ENCODE peak calls at places on chromosomes 1 and 21, in nine cellular contexts. One of them, this sample, is unnamed.

GRCh38 chr1:12012560-12013316 is 6.6 kb upstream of the MIIP start:
- DNase-seq in left ventricle myocardium inferior: no peak
- DNase-seq in GM23338: no peak
- DNase-seq in tibial nerve: no peak
- DNase-seq in esophagus squamous epithelium: no peak
- DNase-seq in Panc1: no peak
- DNase-seq in cardiac muscle cell: no peak
- DNase-seq in upper lobe of right lung: no peak
- DNase-seq in body of pancreas: no peak
- DNase-seq in this sample: no peak

GRCh38 chr1:224623743-224624333 is 7.7 kb downstream of the CNIH3 start:
- DNase-seq in upper lobe of right lung: no peak
- DNase-seq in Panc1: peak; percentile 75
- DNase-seq in cardiac muscle cell: peak; percentile 89
- DNase-seq in GM23338: no peak
- DNase-seq in esophagus squamous epithelium: no peak
- DNase-seq in tibial nerve: no peak
- DNase-seq in body of pancreas: peak; percentile 15
- DNase-seq in left ventricle myocardium inferior: no peak
- DNase-seq in this sample: no peak

GRCh38 chr1:197073978-197074377 is 6.9 kb upstream of the F13B start:
- DNase-seq in Panc1: no peak
- DNase-seq in tibial nerve: no peak
- DNase-seq in left ventricle myocardium inferior: no peak
- DNase-seq in esophagus squamous epithelium: no peak
- DNase-seq in GM23338: no peak
- DNase-seq in upper lobe of right lung: no peak
- DNase-seq in body of pancreas: no peak
- DNase-seq in cardiac muscle cell: no peak
- DNase-seq in this sample: no peak

GRCh38 chr1:1208713-1209433 is 2.5 kb upstream of the TNFRSF18 start:
- DNase-seq in tibial nerve: no peak
- DNase-seq in esophagus squamous epithelium: no peak
- DNase-seq in GM23338: peak; percentile 0
- DNase-seq in body of pancreas: no peak
- DNase-seq in cardiac muscle cell: peak; percentile 40
- DNase-seq in left ventricle myocardium inferior: peak; percentile 12
- DNase-seq in upper lobe of right lung: no peak
- DNase-seq in Panc1: no peak
- DNase-seq in this sample: no peak

GRCh38 chr1:32967863-32968571 is 3.4 kb upstream of the RNF19B start:
- DNase-seq in GM23338: no peak
- DNase-seq in upper lobe of right lung: no peak
- DNase-seq in tibial nerve: no peak
- DNase-seq in Panc1: no peak
- DNase-seq in esophagus squamous epithelium: no peak
- DNase-seq in body of pancreas: no peak
- DNase-seq in cardiac muscle cell: no peak
- DNase-seq in left ventricle myocardium inferior: no peak
- DNase-seq in this sample: no peak

GRCh38 chr1:228267962-228268890 is 60.4 kb downstream of the OBSCN start:
- DNase-seq in GM23338: peak; percentile 40
- DNase-seq in cardiac muscle cell: no peak
- DNase-seq in esophagus squamous epithelium: no peak
- DNase-seq in Panc1: no peak
- DNase-seq in body of pancreas: no peak
- DNase-seq in upper lobe of right lung: no peak
- DNase-seq in left ventricle myocardium inferior: peak; percentile 52
- DNase-seq in tibial nerve: no peak
- DNase-seq in this sample: no peak

GRCh38 chr1:1419363-1419811 is 1.7 kb downstream of the ANKRD65 start:
- DNase-seq in upper lobe of right lung: no peak
- DNase-seq in esophagus squamous epithelium: no peak
- DNase-seq in Panc1: no peak
- DNase-seq in cardiac muscle cell: no peak
- DNase-seq in left ventricle myocardium inferior: no peak
- DNase-seq in tibial nerve: no peak
- DNase-seq in GM23338: no peak
- DNase-seq in body of pancreas: no peak
- DNase-seq in this sample: no peak

GRCh38 chr1:77465922-77466321 is 184.1 kb downstream of the AK5 start:
- DNase-seq in esophagus squamous epithelium: no peak
- DNase-seq in Panc1: no peak
- DNase-seq in body of pancreas: no peak
- DNase-seq in GM23338: no peak
- DNase-seq in upper lobe of right lung: no peak
- DNase-seq in cardiac muscle cell: no peak
- DNase-seq in left ventricle myocardium inferior: no peak
- DNase-seq in tibial nerve: no peak
- DNase-seq in this sample: no peak

GRCh38 chr1:165661691-165662090 is 30.7 kb downstream of the MGST3 start:
- DNase-seq in cardiac muscle cell: no peak
- DNase-seq in body of pancreas: no peak
- DNase-seq in upper lobe of right lung: no peak
- DNase-seq in GM23338: no peak
- DNase-seq in tibial nerve: no peak
- DNase-seq in esophagus squamous epithelium: no peak
- DNase-seq in Panc1: no peak
- DNase-seq in left ventricle myocardium inferior: no peak
- DNase-seq in this sample: no peak

GRCh38 chr1:204991342-204991844 is 51.6 kb upstream of the CNTN2 start:
- DNase-seq in cardiac muscle cell: no peak
- DNase-seq in left ventricle myocardium inferior: no peak
- DNase-seq in Panc1: no peak
- DNase-seq in body of pancreas: no peak
- DNase-seq in tibial nerve: no peak
- DNase-seq in GM23338: peak; percentile 75
- DNase-seq in upper lobe of right lung: no peak
- DNase-seq in esophagus squamous epithelium: no peak
- DNase-seq in this sample: no peak

GRCh38 chr1:54699936-54700525 is 15.6 kb upstream of the TTC4 start:
- DNase-seq in GM23338: no peak
- DNase-seq in esophagus squamous epithelium: no peak
- DNase-seq in tibial nerve: no peak
- DNase-seq in upper lobe of right lung: no peak
- DNase-seq in Panc1: no peak
- DNase-seq in cardiac muscle cell: no peak
- DNase-seq in body of pancreas: no peak
- DNase-seq in left ventricle myocardium inferior: no peak
- DNase-seq in this sample: no peak

GRCh38 chr1:189021577-189021976 is 1456.1 kb downstream of the BRINP3 start:
- DNase-seq in left ventricle myocardium inferior: no peak
- DNase-seq in tibial nerve: no peak
- DNase-seq in Panc1: no peak
- DNase-seq in cardiac muscle cell: no peak
- DNase-seq in GM23338: no peak
- DNase-seq in upper lobe of right lung: no peak
- DNase-seq in esophagus squamous epithelium: no peak
- DNase-seq in body of pancreas: no peak
- DNase-seq in this sample: no peak

GRCh38 chr1:49229555-49229954 is 452.9 kb upstream of the BEND5 start:
- DNase-seq in cardiac muscle cell: no peak
- DNase-seq in tibial nerve: no peak
- DNase-seq in GM23338: peak; percentile 34
- DNase-seq in body of pancreas: peak; percentile 39
- DNase-seq in esophagus squamous epithelium: no peak
- DNase-seq in Panc1: no peak
- DNase-seq in left ventricle myocardium inferior: no peak
- DNase-seq in upper lobe of right lung: no peak
- DNase-seq in this sample: no peak

GRCh38 chr1:234062166-234062565 is 157.7 kb downstream of the SLC35F3 start:
- DNase-seq in Panc1: no peak
- DNase-seq in cardiac muscle cell: no peak
- DNase-seq in left ventricle myocardium inferior: no peak
- DNase-seq in tibial nerve: no peak
- DNase-seq in upper lobe of right lung: no peak
- DNase-seq in GM23338: no peak
- DNase-seq in esophagus squamous epithelium: no peak
- DNase-seq in body of pancreas: no peak
- DNase-seq in this sample: no peak

GRCh38 chr21:46146856-46147255 is 8.5 kb downstream of the FTCD start:
- DNase-seq in Panc1: no peak
- DNase-seq in body of pancreas: no peak
- DNase-seq in esophagus squamous epithelium: no peak
- DNase-seq in left ventricle myocardium inferior: no peak
- DNase-seq in GM23338: no peak
- DNase-seq in tibial nerve: no peak
- DNase-seq in upper lobe of right lung: no peak
- DNase-seq in cardiac muscle cell: no peak
- DNase-seq in this sample: no peak

GRCh38 chr1:55063562-55063942 is 24.2 kb downstream of the PCSK9 start:
- DNase-seq in tibial nerve: no peak
- DNase-seq in esophagus squamous epithelium: no peak
- DNase-seq in upper lobe of right lung: peak; percentile 62
- DNase-seq in body of pancreas: no peak
- DNase-seq in GM23338: no peak
- DNase-seq in left ventricle myocardium inferior: no peak
- DNase-seq in Panc1: no peak
- DNase-seq in cardiac muscle cell: no peak
- DNase-seq in this sample: no peak

GRCh38 chr1:172002725-172003345 is 161.5 kb downstream of the DNM3 start:
- DNase-seq in upper lobe of right lung: no peak
- DNase-seq in cardiac muscle cell: peak; percentile 82
- DNase-seq in left ventricle myocardium inferior: no peak
- DNase-seq in Panc1: peak; percentile 65
- DNase-seq in esophagus squamous epithelium: no peak
- DNase-seq in GM23338: peak; percentile 65
- DNase-seq in body of pancreas: peak; percentile 23
- DNase-seq in tibial nerve: peak; percentile 52
- DNase-seq in this sample: no peak
- TF ChIP-seq CTCF in upper lobe of right lung: peak; percentile 72
- TF ChIP-seq CTCF in cardiac muscle cell: peak; percentile 80
- TF ChIP-seq CTCF in left ventricle myocardium inferior: peak; percentile 78
- TF ChIP-seq CTCF in Panc1: peak; percentile 81
- TF ChIP-seq CTCF in esophagus squamous epithelium: peak; percentile 58
- TF ChIP-seq CTCF in GM23338: peak; percentile 73
- TF ChIP-seq CTCF in body of pancreas: peak; percentile 66
- TF ChIP-seq CTCF in tibial nerve: peak; percentile 66
- TF ChIP-seq CTCF in this sample: peak; percentile 80

GRCh38 chr1:150152182-150152536 is 2.4 kb downstream of the PLEKHO1 start:
- DNase-seq in left ventricle myocardium inferior: no peak
- DNase-seq in body of pancreas: no peak
- DNase-seq in upper lobe of right lung: no peak
- DNase-seq in tibial nerve: no peak
- DNase-seq in cardiac muscle cell: no peak
- DNase-seq in GM23338: no peak
- DNase-seq in esophagus squamous epithelium: no peak
- DNase-seq in Panc1: no peak
- DNase-seq in this sample: no peak
- H3K4me3 ChIP-seq in left ventricle myocardium inferior: peak overlapping the region; percentile 89
- H3K4me3 ChIP-seq in body of pancreas: no peak overlapping the region
- H3K4me3 ChIP-seq in upper lobe of right lung: peak overlapping the region; percentile 70
- H3K4me3 ChIP-seq in tibial nerve: peak overlapping the region; percentile 95
- H3K4me3 ChIP-seq in cardiac muscle cell: peak overlapping the region; percentile 100
- H3K4me3 ChIP-seq in GM23338: peak overlapping the region; percentile 92
- H3K4me3 ChIP-seq in esophagus squamous epithelium: peak overlapping the region; percentile 77
- H3K4me3 ChIP-seq in Panc1: no peak overlapping the region
- H3K4me3 ChIP-seq in this sample: peak overlapping the region; percentile 82

DNA sequence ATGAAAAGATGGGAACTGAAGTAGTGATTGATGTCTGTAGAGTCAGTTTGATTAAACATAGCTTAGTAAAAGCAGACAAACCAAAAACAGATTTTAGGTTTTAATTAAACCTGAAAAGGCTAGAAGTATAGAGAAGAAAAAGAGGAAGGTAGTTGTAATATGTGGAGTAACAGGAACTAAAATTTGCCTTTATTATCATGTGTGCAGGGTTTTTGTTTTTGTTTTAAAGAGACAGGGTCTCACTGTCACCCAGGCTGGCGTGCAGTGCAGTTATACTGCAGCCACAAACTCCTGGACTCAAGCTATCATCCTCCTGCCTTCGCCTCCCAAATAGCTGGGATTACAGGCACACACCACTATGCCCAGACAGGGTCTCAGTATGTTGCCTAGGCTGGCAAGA is 6.0 kb downstream of the TOR1AIP1 start:
- DNase-seq in left ventricle myocardium inferior: no peak
- DNase-seq in GM23338: no peak
- DNase-seq in cardiac muscle cell: no peak
- DNase-seq in Panc1: no peak
- DNase-seq in tibial nerve: no peak
- DNase-seq in body of pancreas: no peak
- DNase-seq in upper lobe of right lung: no peak
- DNase-seq in esophagus squamous epithelium: no peak
- DNase-seq in this sample: no peak
- TF ChIP-seq CTCF in left ventricle myocardium inferior: no peak
- TF ChIP-seq CTCF in GM23338: no peak
- TF ChIP-seq CTCF in cardiac muscle cell: no peak
- TF ChIP-seq CTCF in Panc1: no peak
- TF ChIP-seq CTCF in tibial nerve: no peak
- TF ChIP-seq CTCF in body of pancreas: no peak
- TF ChIP-seq CTCF in upper lobe of right lung: no peak
- TF ChIP-seq CTCF in esophagus squamous epithelium: no peak
- TF ChIP-seq CTCF in this sample: no peak

GRCh38 chr21:31128234-31128633 is 90.0 kb upstream of the KRTAP19-8 start:
- DNase-seq in body of pancreas: no peak
- DNase-seq in tibial nerve: no peak
- DNase-seq in GM23338: no peak
- DNase-seq in esophagus squamous epithelium: no peak
- DNase-seq in cardiac muscle cell: no peak
- DNase-seq in upper lobe of right lung: no peak
- DNase-seq in Panc1: no peak
- DNase-seq in left ventricle myocardium inferior: no peak
- DNase-seq in this sample: no peak
- H3K4me3 ChIP-seq in body of pancreas: no peak overlapping the region
- H3K4me3 ChIP-seq in tibial nerve: no peak overlapping the region
- H3K4me3 ChIP-seq in GM23338: no peak overlapping the region
- H3K4me3 ChIP-seq in esophagus squamous epithelium: no peak overlapping the region
- H3K4me3 ChIP-seq in cardiac muscle cell: no peak overlapping the region
- H3K4me3 ChIP-seq in upper lobe of right lung: no peak overlapping the region
- H3K4me3 ChIP-seq in Panc1: no peak overlapping the region
- H3K4me3 ChIP-seq in left ventricle myocardium inferior: no peak overlapping the region
- H3K4me3 ChIP-seq in this sample: no peak overlapping the region

DNA sequence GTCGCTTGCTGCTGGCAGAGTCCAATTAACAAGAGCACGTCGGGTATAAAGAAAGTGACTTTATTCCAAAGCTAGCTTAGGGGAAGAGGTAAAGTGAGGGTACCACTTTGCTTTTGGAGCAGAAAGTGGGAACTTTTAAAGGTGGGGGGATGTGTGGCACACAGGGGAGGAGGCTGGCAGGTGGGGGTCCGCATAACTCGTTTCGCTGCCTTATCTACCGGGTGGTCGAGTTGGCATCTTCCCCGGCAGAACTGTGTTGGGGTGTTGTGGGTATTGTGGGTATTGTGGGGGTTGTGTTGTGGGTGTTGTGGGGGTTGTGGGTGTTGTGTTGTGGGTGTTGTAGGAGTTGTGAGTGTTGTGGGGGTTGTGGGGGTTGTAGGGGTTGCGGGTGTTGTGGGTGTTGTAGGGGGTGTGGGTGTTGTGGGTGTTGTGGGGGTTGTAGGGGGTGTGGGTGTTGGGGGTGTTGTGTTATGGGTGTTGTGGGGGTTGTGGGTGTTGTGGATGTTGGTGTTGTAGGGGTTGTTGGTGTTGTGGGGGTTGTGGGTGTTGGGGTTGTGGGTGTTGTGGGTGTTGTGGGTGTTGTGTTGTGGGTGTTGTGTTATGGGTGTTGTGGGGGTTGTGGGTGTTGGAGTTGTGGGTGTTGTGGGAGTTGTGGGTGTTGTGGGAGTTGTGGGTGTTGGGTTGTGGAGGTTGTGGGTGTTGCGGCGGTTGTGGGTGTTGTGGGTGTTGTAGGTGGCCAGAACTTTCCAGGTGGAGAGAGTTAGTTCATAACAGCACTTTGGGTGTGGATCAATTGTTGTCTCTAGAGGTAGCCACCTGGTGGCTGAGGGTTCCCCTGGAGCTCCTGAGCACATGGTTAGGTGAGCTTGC is 52.7 kb downstream of the AGPAT3 start:
- DNase-seq in upper lobe of right lung: peak; percentile 37
- DNase-seq in tibial nerve: no peak
- DNase-seq in Panc1: peak; percentile 5
- DNase-seq in body of pancreas: peak; percentile 34
- DNase-seq in cardiac muscle cell: no peak
- DNase-seq in esophagus squamous epithelium: no peak
- DNase-seq in GM23338: no peak
- DNase-seq in left ventricle myocardium inferior: no peak
- DNase-seq in this sample: peak; percentile 15
- TF ChIP-seq CTCF in upper lobe of right lung: no peak
- TF ChIP-seq CTCF in tibial nerve: no peak
- TF ChIP-seq CTCF in Panc1: no peak
- TF ChIP-seq CTCF in body of pancreas: peak; percentile 8
- TF ChIP-seq CTCF in cardiac muscle cell: no peak
- TF ChIP-seq CTCF in esophagus squamous epithelium: no peak
- TF ChIP-seq CTCF in GM23338: no peak
- TF ChIP-seq CTCF in left ventricle myocardium inferior: no peak
- TF ChIP-seq CTCF in this sample: no peak